ENCODE peak calls at places on chromosomes 16 and 17, in nine cellular contexts. One of them, this sample, is unnamed.

GRCh38 chr17:78358538-78359215 is 1.2 kb downstream of the SOCS3 start:
- DNase-seq in cardiac muscle cell: peak; percentile 67
- DNase-seq in Calu3: no peak
- DNase-seq in OCI-LY7: no peak
- DNase-seq in activated B cell treated with CpG ODN at 0.5 μM for 24 hours: peak; percentile 50
- DNase-seq in A549: no peak
- DNase-seq in tibial nerve: no peak
- DNase-seq in astrocyte of the spinal cord: peak; percentile 61
- DNase-seq in upper lobe of right lung: no peak
- DNase-seq in this sample: peak; percentile 49

GRCh38 chr16:85420501-85421337 is 192.4 kb upstream of the GSE1 start:
- DNase-seq in OCI-LY7: peak; percentile 77
- DNase-seq in A549: peak; percentile 74
- DNase-seq in tibial nerve: no peak
- DNase-seq in Calu3: peak; percentile 85
- DNase-seq in activated B cell treated with CpG ODN at 0.5 μM for 24 hours: peak; percentile 80
- DNase-seq in cardiac muscle cell: peak; percentile 66
- DNase-seq in astrocyte of the spinal cord: peak; percentile 22
- DNase-seq in upper lobe of right lung: peak; percentile 88
- DNase-seq in this sample: peak; percentile 52

GRCh38 chr16:14351647-14352046 is 278.4 kb downstream of the PARN start:
- DNase-seq in cardiac muscle cell: no peak
- DNase-seq in activated B cell treated with CpG ODN at 0.5 μM for 24 hours: no peak
- DNase-seq in astrocyte of the spinal cord: no peak
- DNase-seq in A549: no peak
- DNase-seq in OCI-LY7: no peak
- DNase-seq in tibial nerve: no peak
- DNase-seq in Calu3: no peak
- DNase-seq in upper lobe of right lung: no peak
- DNase-seq in this sample: no peak

GRCh38 chr16:10521681-10522274 is 58.6 kb downstream of the EMP2 start:
- DNase-seq in activated B cell treated with CpG ODN at 0.5 μM for 24 hours: no peak
- DNase-seq in A549: peak; percentile 45
- DNase-seq in tibial nerve: peak; percentile 69
- DNase-seq in astrocyte of the spinal cord: peak; percentile 68
- DNase-seq in OCI-LY7: peak; percentile 70
- DNase-seq in Calu3: peak; percentile 78
- DNase-seq in cardiac muscle cell: peak; percentile 75
- DNase-seq in upper lobe of right lung: no peak
- DNase-seq in this sample: no peak

GRCh38 chr16:88491560-88492310 is 38.7 kb downstream of the ZFPM1 start:
- DNase-seq in A549: no peak
- DNase-seq in activated B cell treated with CpG ODN at 0.5 μM for 24 hours: no peak
- DNase-seq in upper lobe of right lung: no peak
- DNase-seq in astrocyte of the spinal cord: no peak
- DNase-seq in cardiac muscle cell: no peak
- DNase-seq in tibial nerve: no peak
- DNase-seq in Calu3: no peak
- DNase-seq in OCI-LY7: no peak
- DNase-seq in this sample: no peak

GRCh38 chr16:912684-913613 is 57.8 kb downstream of the LMF1 start:
- DNase-seq in astrocyte of the spinal cord: no peak
- DNase-seq in OCI-LY7: no peak
- DNase-seq in Calu3: no peak
- DNase-seq in A549: no peak
- DNase-seq in activated B cell treated with CpG ODN at 0.5 μM for 24 hours: no peak
- DNase-seq in cardiac muscle cell: no peak
- DNase-seq in upper lobe of right lung: no peak
- DNase-seq in tibial nerve: no peak
- DNase-seq in this sample: no peak

GRCh38 chr16:89191033-89191900 is 9.1 kb downstream of the SLC22A31 start:
- DNase-seq in activated B cell treated with CpG ODN at 0.5 μM for 24 hours: no peak
- DNase-seq in cardiac muscle cell: no peak
- DNase-seq in Calu3: no peak
- DNase-seq in astrocyte of the spinal cord: no peak
- DNase-seq in A549: no peak
- DNase-seq in OCI-LY7: no peak
- DNase-seq in tibial nerve: no peak
- DNase-seq in upper lobe of right lung: peak; percentile 67
- DNase-seq in this sample: no peak

GRCh38 chr16:57649443-57649751 is 18.7 kb upstream of the ADGRG3 start:
- DNase-seq in Calu3: no peak
- DNase-seq in tibial nerve: no peak
- DNase-seq in upper lobe of right lung: no peak
- DNase-seq in OCI-LY7: no peak
- DNase-seq in A549: no peak
- DNase-seq in cardiac muscle cell: no peak
- DNase-seq in activated B cell treated with CpG ODN at 0.5 μM for 24 hours: no peak
- DNase-seq in astrocyte of the spinal cord: no peak
- DNase-seq in this sample: no peak

GRCh38 chr17:50177983-50178834 is 12.4 kb downstream of the SGCA start:
- DNase-seq in OCI-LY7: peak; percentile 73
- DNase-seq in tibial nerve: no peak
- DNase-seq in cardiac muscle cell: peak; percentile 92
- DNase-seq in Calu3: peak; percentile 94
- DNase-seq in astrocyte of the spinal cord: peak; percentile 99
- DNase-seq in upper lobe of right lung: peak; percentile 88
- DNase-seq in A549: peak; percentile 98
- DNase-seq in activated B cell treated with CpG ODN at 0.5 μM for 24 hours: peak; percentile 45
- DNase-seq in this sample: no peak

GRCh38 chr16:88072571-88073001 is 121.4 kb downstream of the BANP start:
- DNase-seq in OCI-LY7: no peak
- DNase-seq in activated B cell treated with CpG ODN at 0.5 μM for 24 hours: no peak
- DNase-seq in astrocyte of the spinal cord: no peak
- DNase-seq in Calu3: no peak
- DNase-seq in cardiac muscle cell: no peak
- DNase-seq in tibial nerve: no peak
- DNase-seq in upper lobe of right lung: no peak
- DNase-seq in A549: no peak
- DNase-seq in this sample: no peak

GRCh38 chr17:44222112-44222869 is 2.8 kb upstream of the UBTF start:
- DNase-seq in astrocyte of the spinal cord: peak; percentile 73
- DNase-seq in A549: peak; percentile 87
- DNase-seq in tibial nerve: peak; percentile 79
- DNase-seq in activated B cell treated with CpG ODN at 0.5 μM for 24 hours: peak; percentile 45
- DNase-seq in cardiac muscle cell: peak; percentile 87
- DNase-seq in upper lobe of right lung: peak; percentile 90
- DNase-seq in OCI-LY7: peak; percentile 64
- DNase-seq in Calu3: peak; percentile 81
- DNase-seq in this sample: no peak

GRCh38 chr16:17177968-17178880 is 292.5 kb downstream of the XYLT1 start:
- DNase-seq in activated B cell treated with CpG ODN at 0.5 μM for 24 hours: no peak
- DNase-seq in cardiac muscle cell: no peak
- DNase-seq in astrocyte of the spinal cord: peak; percentile 14
- DNase-seq in Calu3: no peak
- DNase-seq in OCI-LY7: no peak
- DNase-seq in tibial nerve: no peak
- DNase-seq in upper lobe of right lung: no peak
- DNase-seq in A549: no peak
- DNase-seq in this sample: no peak

GRCh38 chr16:28597692-28598261 is 927 bp upstream of the SULT1A2 start:
- DNase-seq in OCI-LY7: peak; percentile 58
- DNase-seq in upper lobe of right lung: peak; percentile 84
- DNase-seq in astrocyte of the spinal cord: no peak
- DNase-seq in Calu3: no peak
- DNase-seq in activated B cell treated with CpG ODN at 0.5 μM for 24 hours: no peak
- DNase-seq in cardiac muscle cell: no peak
- DNase-seq in A549: no peak
- DNase-seq in tibial nerve: no peak
- DNase-seq in this sample: no peak

GRCh38 chr17:69732272-69732671 is 317.8 kb downstream of the MAP2K6 start:
- DNase-seq in activated B cell treated with CpG ODN at 0.5 μM for 24 hours: no peak
- DNase-seq in A549: no peak
- DNase-seq in tibial nerve: no peak
- DNase-seq in upper lobe of right lung: no peak
- DNase-seq in Calu3: no peak
- DNase-seq in astrocyte of the spinal cord: no peak
- DNase-seq in OCI-LY7: no peak
- DNase-seq in cardiac muscle cell: no peak
- DNase-seq in this sample: no peak

GRCh38 chr16:84141143-84141670 is 3.8 kb downstream of the HSDL1 start:
- DNase-seq in OCI-LY7: peak; percentile 69
- DNase-seq in A549: peak; percentile 38
- DNase-seq in activated B cell treated with CpG ODN at 0.5 μM for 24 hours: no peak
- DNase-seq in cardiac muscle cell: no peak
- DNase-seq in astrocyte of the spinal cord: no peak
- DNase-seq in upper lobe of right lung: no peak
- DNase-seq in tibial nerve: no peak
- DNase-seq in Calu3: peak; percentile 15
- DNase-seq in this sample: no peak

GRCh38 chr16:84143784-84144199 is 1.2 kb downstream of the HSDL1 start:
- DNase-seq in cardiac muscle cell: peak; percentile 2
- DNase-seq in astrocyte of the spinal cord: no peak
- DNase-seq in tibial nerve: no peak
- DNase-seq in activated B cell treated with CpG ODN at 0.5 μM for 24 hours: no peak
- DNase-seq in OCI-LY7: no peak
- DNase-seq in Calu3: no peak
- DNase-seq in upper lobe of right lung: no peak
- DNase-seq in A549: no peak
- DNase-seq in this sample: no peak

GRCh38 chr16:84144301-84144858 is 597 bp downstream of the HSDL1 start:
- DNase-seq in upper lobe of right lung: peak; percentile 76
- DNase-seq in activated B cell treated with CpG ODN at 0.5 μM for 24 hours: peak; percentile 35
- DNase-seq in A549: peak; percentile 31
- DNase-seq in tibial nerve: no peak
- DNase-seq in Calu3: peak; percentile 51
- DNase-seq in OCI-LY7: peak; percentile 53
- DNase-seq in cardiac muscle cell: peak; percentile 13
- DNase-seq in astrocyte of the spinal cord: no peak
- DNase-seq in this sample: no peak

GRCh38 chr16:84143081-84143480 is 1.9 kb downstream of the HSDL1 start:
- DNase-seq in activated B cell treated with CpG ODN at 0.5 μM for 24 hours: no peak
- DNase-seq in OCI-LY7: no peak
- DNase-seq in upper lobe of right lung: no peak
- DNase-seq in cardiac muscle cell: no peak
- DNase-seq in Calu3: no peak
- DNase-seq in tibial nerve: no peak
- DNase-seq in A549: no peak
- DNase-seq in astrocyte of the spinal cord: no peak
- DNase-seq in this sample: no peak

DNA sequence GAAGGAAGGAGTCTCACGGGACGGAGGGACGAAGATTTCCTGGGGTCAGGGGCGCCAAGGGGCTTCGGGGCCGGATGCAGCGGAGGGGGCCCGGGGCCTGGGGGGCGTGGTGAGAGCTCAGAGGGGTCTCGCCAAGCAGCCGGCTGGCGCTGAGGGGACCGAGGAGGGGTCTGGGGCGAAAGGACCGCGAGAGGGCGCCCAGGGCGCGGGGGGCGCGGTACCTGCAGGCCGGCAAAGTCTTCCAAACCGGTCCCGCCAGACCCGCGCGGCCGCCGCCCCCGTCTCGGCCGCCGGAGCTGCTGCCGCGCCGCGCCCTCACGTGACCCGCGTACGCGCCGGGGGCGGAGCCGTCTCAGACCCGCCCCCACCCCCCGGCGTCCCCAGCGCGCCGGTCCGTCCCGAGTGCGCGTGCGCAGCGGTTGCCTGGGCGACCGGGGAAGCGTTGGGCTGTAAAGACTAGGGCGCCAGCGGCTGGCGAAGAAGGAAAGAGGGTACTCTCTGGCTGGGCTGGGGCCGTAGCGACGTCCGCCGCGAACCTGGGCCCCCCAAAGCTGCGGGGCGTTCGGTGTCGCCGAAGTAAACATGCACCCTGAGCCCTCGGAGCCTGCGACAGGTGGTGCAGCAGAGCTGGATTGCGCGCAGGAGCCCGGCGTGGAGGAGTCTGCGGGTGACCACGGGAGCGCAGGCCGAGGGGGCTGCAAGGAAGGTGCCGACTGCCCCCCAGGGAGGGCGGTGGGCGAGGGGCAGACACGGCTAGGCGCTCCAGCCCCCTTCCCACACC is at the start of the genes DNAAF1 and HSDL1:
- DNase-seq in astrocyte of the spinal cord: peak; percentile 79
- DNase-seq in upper lobe of right lung: peak; percentile 95
- DNase-seq in OCI-LY7: peak; percentile 92
- DNase-seq in tibial nerve: peak; percentile 85
- DNase-seq in Calu3: peak; percentile 97
- DNase-seq in cardiac muscle cell: peak; percentile 88
- DNase-seq in activated B cell treated with CpG ODN at 0.5 μM for 24 hours: peak; percentile 97
- DNase-seq in A549: peak; percentile 87
- DNase-seq in this sample: peak; percentile 45
- TF ChIP-seq CTCF in astrocyte of the spinal cord: no peak
- TF ChIP-seq CTCF in upper lobe of right lung: peak; percentile 19
- TF ChIP-seq CTCF in OCI-LY7: peak; percentile 50
- TF ChIP-seq CTCF in tibial nerve: peak; percentile 26
- TF ChIP-seq CTCF in Calu3: peak; percentile 72
- TF ChIP-seq CTCF in cardiac muscle cell: no peak
- TF ChIP-seq CTCF in activated B cell treated with CpG ODN at 0.5 μM for 24 hours: no peak
- TF ChIP-seq CTCF in A549: no peak
- TF ChIP-seq CTCF in this sample: peak; percentile 11

GRCh38 chr16:67283039-67283825 is 3.9 kb downstream of the PLEKHG4 start:
- DNase-seq in cardiac muscle cell: peak; percentile 38
- DNase-seq in activated B cell treated with CpG ODN at 0.5 μM for 24 hours: no peak
- DNase-seq in tibial nerve: no peak
- DNase-seq in OCI-LY7: no peak
- DNase-seq in astrocyte of the spinal cord: no peak
- DNase-seq in upper lobe of right lung: no peak
- DNase-seq in A549: no peak
- DNase-seq in Calu3: no peak
- DNase-seq in this sample: no peak
- TF ChIP-seq CTCF in cardiac muscle cell: no peak
- TF ChIP-seq CTCF in activated B cell treated with CpG ODN at 0.5 μM for 24 hours: no peak
- TF ChIP-seq CTCF in tibial nerve: no peak
- TF ChIP-seq CTCF in OCI-LY7: peak; percentile 26
- TF ChIP-seq CTCF in astrocyte of the spinal cord: no peak
- TF ChIP-seq CTCF in upper lobe of right lung: no peak
- TF ChIP-seq CTCF in A549: no peak
- TF ChIP-seq CTCF in Calu3: no peak
- TF ChIP-seq CTCF in this sample: no peak

GRCh38 chr17:72455562-72455961 is 334.7 kb downstream of the SOX9 start:
- DNase-seq in tibial nerve: no peak
- DNase-seq in activated B cell treated with CpG ODN at 0.5 μM for 24 hours: no peak
- DNase-seq in Calu3: peak; percentile 40
- DNase-seq in OCI-LY7: no peak
- DNase-seq in cardiac muscle cell: no peak
- DNase-seq in upper lobe of right lung: no peak
- DNase-seq in A549: no peak
- DNase-seq in astrocyte of the spinal cord: no peak
- DNase-seq in this sample: no peak
- TF ChIP-seq CTCF in tibial nerve: no peak
- TF ChIP-seq CTCF in activated B cell treated with CpG ODN at 0.5 μM for 24 hours: no peak
- TF ChIP-seq CTCF in Calu3: no peak
- TF ChIP-seq CTCF in OCI-LY7: no peak
- TF ChIP-seq CTCF in cardiac muscle cell: no peak
- TF ChIP-seq CTCF in upper lobe of right lung: no peak
- TF ChIP-seq CTCF in A549: no peak
- TF ChIP-seq CTCF in astrocyte of the spinal cord: no peak
- TF ChIP-seq CTCF in this sample: no peak

DNA sequence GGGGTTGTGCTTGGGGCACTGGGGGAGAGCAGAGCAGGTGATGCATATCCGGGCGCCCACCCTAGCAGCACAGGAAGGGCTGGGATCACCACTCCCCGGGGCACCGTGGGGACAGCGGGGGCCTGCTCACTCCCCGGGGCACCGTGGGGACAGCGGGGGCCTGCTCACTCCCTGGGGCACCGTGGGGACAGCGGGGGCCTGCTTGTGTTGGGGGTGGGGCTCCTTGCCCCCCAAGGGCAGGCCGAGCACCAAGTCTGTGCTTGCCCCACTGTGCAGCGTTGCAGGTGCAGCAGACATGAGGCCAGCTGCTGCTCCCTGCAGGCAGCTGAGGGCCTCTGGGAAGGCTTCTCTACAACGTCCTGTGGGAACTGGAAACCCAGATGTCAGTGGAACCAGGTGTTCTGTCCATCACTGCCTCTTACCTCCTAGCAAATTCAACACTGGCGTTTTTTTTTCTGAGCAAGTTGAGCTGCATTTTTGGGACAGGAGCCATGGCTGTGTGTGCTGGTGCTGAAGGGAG is 25.0 kb upstream of the ZNF750 start:
- DNase-seq in activated B cell treated with CpG ODN at 0.5 μM for 24 hours: no peak
- DNase-seq in Calu3: no peak
- DNase-seq in A549: no peak
- DNase-seq in tibial nerve: no peak
- DNase-seq in OCI-LY7: peak; percentile 82
- DNase-seq in upper lobe of right lung: no peak
- DNase-seq in cardiac muscle cell: no peak
- DNase-seq in astrocyte of the spinal cord: no peak
- DNase-seq in this sample: no peak
- TF ChIP-seq CTCF in activated B cell treated with CpG ODN at 0.5 μM for 24 hours: no peak
- TF ChIP-seq CTCF in Calu3: no peak
- TF ChIP-seq CTCF in A549: no peak
- TF ChIP-seq CTCF in tibial nerve: no peak
- TF ChIP-seq CTCF in OCI-LY7: no peak
- TF ChIP-seq CTCF in upper lobe of right lung: no peak
- TF ChIP-seq CTCF in cardiac muscle cell: no peak
- TF ChIP-seq CTCF in astrocyte of the spinal cord: no peak
- TF ChIP-seq CTCF in this sample: no peak